ENCODE peak calls at places on chromosomes 16 and 17, in five cellular contexts. K, B, L, E and M are unnamed samples.

GRCh38 chr16:50821586-50821985 is 79.7 kb downstream of the CYLD start:
- DNase-seq in K (no peak), E (no peak), B (no peak), L (no peak), M (no peak)

GRCh38 chr16:48383877-48384304 is 1.3 kb downstream of the SIAH1 start:
- DNase-seq in K (no peak), L (no peak), B (no peak), E (no peak), M (peak; percentile 25)

GRCh38 chr17:51817955-51818354 is 340.6 kb downstream of the CA10 start:
- DNase-seq in K (no peak), E (no peak), L (no peak), B (no peak), M (no peak)

GRCh38 chr17:49715221-49715620 is 7.5 kb upstream of the SLC35B1 start:
- DNase-seq in L (no peak), B (no peak), K (peak; percentile 34), E (no peak), M (no peak)

GRCh38 chr17:75712480-75712879 is 8.8 kb upstream of the ITGB4 start:
- DNase-seq in B (no peak), K (no peak), L (no peak), E (no peak), M (no peak)

GRCh38 chr16:48098472-48098871 is 57.3 kb downstream of the ABCC12 start:
- DNase-seq in L (no peak), K (no peak), B (no peak), E (no peak), M (no peak)

GRCh38 chr17:3796110-3796821 is 4.7 kb downstream of the ITGAE start:
- DNase-seq in B (no peak), E (no peak), L (no peak), K (peak; percentile 85), M (no peak)

GRCh38 chr17:50865060-50865867 is 890 bp downstream of the TOB1 start:
- DNase-seq in B (peak; percentile 36), K (peak; percentile 47), L (peak; percentile 64), E (peak; percentile 61), M (peak; percentile 82)

GRCh38 chr17:6444573-6445335 is 499 bp downstream of the PIMREG start:
- DNase-seq in K (no peak), L (no peak), E (no peak), B (no peak), M (peak; percentile 27)

GRCh38 chr16:28877642-28877975 is 679 bp upstream of the ATP2A1 start:
- DNase-seq in E (no peak), K (no peak), B (no peak), L (no peak), M (no peak)

GRCh38 chr17:60554377-60554788 is 28.3 kb upstream of the APPBP2 start:
- DNase-seq in K (no peak), E (peak; percentile 97), B (no peak), L (no peak), M (peak; percentile 32)

GRCh38 chr16:17238285-17239028 is 232.3 kb downstream of the XYLT1 start:
- DNase-seq in B (no peak), L (no peak), K (no peak), E (no peak), M (no peak)

GRCh38 chr17:46984892-46985291 is 5.8 kb upstream of the RPRML start:
- DNase-seq in L (no peak), K (no peak), E (no peak), B (no peak), M (peak; percentile 90)

GRCh38 chr16:56747486-56748045 is 17.6 kb downstream of the NUP93 start:
- DNase-seq in B (no peak), K (no peak), L (no peak), E (peak; percentile 47), M (no peak)

GRCh38 chr16:34801875-34802274 is 1342.5 kb downstream of the TP53TG3F start:
- DNase-seq in K (no peak), E (no peak), B (no peak), L (no peak), M (no peak)

GRCh38 chr16:85902366-85903155 is 3.6 kb downstream of the IRF8 start:
- DNase-seq in B (no peak), L (no peak), E (no peak), K (peak; percentile 57), M (no peak)